ENCODE peak calls at places on chromosomes 5 and 9, in four cellular contexts. B is cardiac fibroblast, U is left colon, D is sigmoid colon. J is an unnamed sample.

GRCh38 chr9:125655691-125656410 is 51.2 kb downstream of the MAPKAP1 start:
- DNase-seq in B (peak), U (no peak), D (no peak), J (no peak)

GRCh38 chr5:82662340-82662739 is 384.2 kb upstream of the RPS23 start:
- DNase-seq in U (no peak), B (peak), D (no peak), J (no peak)

GRCh38 chr5:144335561-144335960 is 164.9 kb downstream of the KCTD16 start:
- DNase-seq in D (no peak), U (no peak), B (no peak), J (no peak)

GRCh38 chr5:148179234-148179824 is 11.0 kb downstream of the SPINK14 start:
- DNase-seq in U (no peak), B (peak), D (no peak), J (peak)

GRCh38 chr9:131407717-131408195 is 13.9 kb downstream of the PRRC2B start:
- DNase-seq in B (peak), U (no peak), D (peak), J (peak)

GRCh38 chr9:131837316-131837715 is 97.4 kb upstream of the RAPGEF1 start:
- DNase-seq in D (no peak), U (no peak), B (no peak), J (no peak)

GRCh38 chr5:111781200-111781599 is 24.2 kb upstream of the NREP start:
- DNase-seq in D (peak), B (peak), U (peak), J (no peak)

GRCh38 chr5:9947231-9947693 is 302.4 kb downstream of the ATPSCKMT start:
- DNase-seq in B (peak), D (no peak), U (no peak), J (no peak)

GRCh38 chr9:16039103-16039987 is 486.5 kb downstream of the CCDC171 start:
- DNase-seq in U (no peak), B (no peak), D (peak), J (no peak)

GRCh38 chr5:81906086-81906485 is 65.7 kb upstream of the ATG10 start:
- DNase-seq in U (no peak), B (no peak), D (no peak), J (no peak)

GRCh38 chr5:136082390-136083193 is 50.1 kb upstream of the SMAD5 start:
- DNase-seq in B (peak), U (peak), D (peak), J (peak)

GRCh38 chr9:87322840-87323635 is 174.6 kb upstream of the DAPK1 start:
- DNase-seq in D (no peak), B (peak), U (no peak), J (peak)

GRCh38 chr5:36740259-36740898 is 134.0 kb downstream of the SLC1A3 start:
- DNase-seq in D (no peak), B (peak), U (no peak), J (no peak)

GRCh38 chr5:27124590-27124989 is 86.2 kb upstream of the CDH9 start:
- DNase-seq in D (no peak), U (no peak), B (peak), J (peak)

GRCh38 chr5:133873936-133874585 is 94.4 kb downstream of the C5orf15 start:
- DNase-seq in D (no peak), U (no peak), B (peak), J (no peak)

GRCh38 chr5:154753792-154754191 is 1.4 kb upstream of the LARP1 start:
- DNase-seq in U (peak), D (peak), B (peak), J (peak)